ENCODE peak calls at places on chromosomes 3 and 15, in six cellular contexts. R, Z, C, B, X and T are unnamed samples.

GRCh38 chr3:40179016-40179415 is 130.5 kb upstream of the EIF1B start:
- DNase-seq in R (peak), Z (peak), B (peak), X (peak), C (no peak), T (peak)

GRCh38 chr3:147393261-147393964 is 12.9 kb downstream of the ZIC4 start:
- DNase-seq in Z (no peak), R (no peak), X (no peak), C (no peak), B (peak), T (no peak)

GRCh38 chr3:38649500-38650247 is at the start of gene SCN5A:
- DNase-seq in Z (no peak), X (no peak), C (no peak), R (peak), B (peak), T (no peak)

GRCh38 chr3:133401374-133402135 is 1.7 kb downstream of the BFSP2 start:
- DNase-seq in B (peak), C (no peak), X (no peak), R (no peak), Z (no peak), T (no peak)

GRCh38 chr15:56759450-56759845 is 26.1 kb upstream of the ZNF280D start:
- DNase-seq in C (peak), X (peak), R (no peak), Z (no peak), B (no peak), T (no peak)

GRCh38 chr3:52086939-52087675 is 30.7 kb upstream of the DUSP7 start:
- DNase-seq in X (peak), Z (no peak), R (no peak), B (no peak), C (peak), T (no peak)

GRCh38 chr15:25545889-25546288 is 107.1 kb upstream of the UBE3A start:
- DNase-seq in C (no peak), Z (no peak), R (no peak), B (no peak), X (no peak), T (no peak)

GRCh38 chr3:187293514-187293870 is 2.0 kb upstream of the MASP1 start:
- DNase-seq in Z (no peak), X (no peak), R (no peak), C (no peak), B (no peak), T (no peak)

GRCh38 chr3:168981396-168981795 is 682.1 kb downstream of the MECOM start:
- DNase-seq in R (no peak), C (no peak), X (peak), B (no peak), Z (no peak), T (no peak)